ENCODE peak calls at places on chromosome 5, in four cellular contexts. G is neural crest cell, N is HFFc6, M is SK-N-SH. H is an unnamed sample.

GRCh38 chr5:17805426-17805825 is 171.2 kb downstream of the TAF11L14 start:
- DNase-seq in N (no peak), G (no peak), M (no peak), H (no peak)

GRCh38 chr5:67094476-67095300 is 101.9 kb downstream of the CD180 start:
- DNase-seq in G (no peak), M (no peak), N (peak; percentile 53), H (peak; percentile 20)

GRCh38 chr5:168472329-168472728 is 13.9 kb upstream of the RARS1 start:
- DNase-seq in G (no peak), M (no peak), N (peak; percentile 91), H (peak; percentile 86)

GRCh38 chr5:87109749-87110148 is 157.9 kb upstream of the RASA1 start:
- DNase-seq in N (no peak), G (no peak), M (no peak), H (no peak)

GRCh38 chr5:25393321-25393720 is 748.5 kb upstream of the CDH10 start:
- DNase-seq in G (no peak), N (no peak), M (no peak), H (no peak)

GRCh38 chr5:56123531-56124243 is 109.4 kb downstream of the ANKRD55 start:
- DNase-seq in N (peak; percentile 97), G (peak; percentile 12), M (no peak), H (peak; percentile 98)

GRCh38 chr5:103000089-103000488 is 119.8 kb downstream of the GIN1 start:
- DNase-seq in G (no peak), N (no peak), M (no peak), H (no peak)

GRCh38 chr5:57191986-57192385 is 18.1 kb downstream of the GPBP1 start:
- DNase-seq in N (no peak), M (no peak), G (no peak), H (no peak)

GRCh38 chr5:134138416-134139376 is 24.2 kb downstream of the TCF7 start:
- DNase-seq in M (no peak), G (no peak), N (peak; percentile 81), H (no peak)

GRCh38 chr5:42620579-42621216 is 135.9 kb upstream of the CCDC152 start:
- DNase-seq in G (no peak), M (no peak), N (no peak), H (no peak)

GRCh38 chr5:13505326-13505725 is 439.2 kb downstream of the DNAH5 start:
- DNase-seq in M (no peak), N (no peak), G (no peak), H (no peak)

DNA sequence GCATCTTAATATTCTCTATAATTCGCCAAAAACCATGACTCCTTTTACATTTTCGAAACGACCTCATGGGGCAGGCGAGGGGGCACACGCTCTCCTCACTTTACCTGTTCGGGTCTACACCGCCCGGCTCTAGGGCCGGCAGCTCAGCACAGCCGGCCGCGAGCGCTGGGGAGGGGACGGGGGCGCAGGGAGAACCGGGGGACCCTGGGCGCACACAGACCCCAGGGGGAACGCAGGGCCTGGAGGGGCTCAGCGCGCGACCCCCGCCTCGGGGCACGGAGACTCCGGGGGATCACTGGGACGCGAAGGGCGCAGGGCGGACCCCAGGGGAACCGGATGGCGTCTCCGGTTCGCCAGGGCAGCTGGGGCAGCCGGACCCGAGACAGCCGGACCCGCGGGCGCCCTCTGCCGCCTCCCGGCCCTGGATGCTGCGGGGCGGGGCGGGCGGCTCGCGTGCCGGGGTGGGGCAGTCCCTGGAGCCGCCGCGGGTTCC is at the start of gene AHRR:
- DNase-seq in N (peak; percentile 59), G (peak; percentile 56), M (peak; percentile 95), H (no peak)
- TF ChIP-seq CTCF in N (peak; percentile 74), G (peak; percentile 63), M (peak; percentile 45), H (peak; percentile 49)

GRCh38 chr5:35202319-35203111 is 27.8 kb downstream of the PRLR start:
- DNase-seq in N (peak; percentile 63), G (peak; percentile 35), M (peak; percentile 51), H (no peak)
- TF ChIP-seq CTCF in N (peak; percentile 80), G (peak; percentile 56), M (peak; percentile 71), H (peak; percentile 57)

DNA sequence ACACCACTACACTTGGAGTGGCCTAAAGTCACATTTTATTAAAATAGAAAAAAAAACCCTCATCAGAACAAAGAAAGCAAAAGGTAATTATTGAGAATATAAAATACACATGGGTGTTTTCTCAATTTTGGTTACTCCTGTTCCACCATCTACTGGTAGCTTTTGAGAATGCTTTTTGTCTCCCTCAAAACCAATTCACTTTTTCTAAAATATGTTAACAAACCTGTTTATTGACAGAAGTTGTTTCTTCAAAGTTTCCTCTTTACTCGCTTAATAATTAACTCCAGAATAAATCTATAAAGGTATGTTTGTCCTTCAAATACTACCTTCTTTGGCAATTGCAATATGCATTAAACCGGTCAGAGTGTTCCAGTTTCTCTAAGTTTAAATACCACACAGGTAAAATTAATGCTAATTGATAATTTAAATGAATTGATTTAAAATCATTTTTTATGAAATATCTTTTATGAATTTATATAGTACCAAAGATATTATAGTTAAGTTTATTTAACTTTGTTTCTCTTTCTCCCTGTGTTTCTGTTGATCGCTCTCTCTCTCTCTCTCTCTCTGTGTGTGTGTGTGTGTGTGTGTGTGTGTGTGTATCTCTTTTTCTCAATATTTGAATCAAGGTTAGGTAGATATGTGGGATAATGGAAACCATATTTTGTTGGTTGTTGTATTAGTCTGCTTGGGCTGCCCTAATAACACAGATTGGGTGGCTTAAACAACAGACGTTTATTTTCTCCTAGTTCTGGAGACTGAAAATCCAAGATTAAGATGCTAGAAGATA is 487.4 kb downstream of the PRDM9 start:
- DNase-seq in M (no peak), N (no peak), G (no peak), H (no peak)
- TF ChIP-seq CTCF in M (peak; percentile 39), N (peak; percentile 7), G (peak; percentile 62), H (no peak)

GRCh38 chr5:77864997-77865396 is 88.9 kb upstream of the TBCA start:
- DNase-seq in M (no peak), G (no peak), N (no peak), H (no peak)

GRCh38 chr5:77867194-77867691 is 91.1 kb upstream of the TBCA start:
- DNase-seq in G (no peak), M (peak; percentile 29), N (peak; percentile 12), H (no peak)

GRCh38 chr5:77866198-77866597 is 90.1 kb upstream of the TBCA start:
- DNase-seq in G (no peak), N (no peak), M (peak; percentile 22), H (no peak)

GRCh38 chr5:77869115-77869798 is 93.1 kb upstream of the TBCA start:
- DNase-seq in G (no peak), M (no peak), N (no peak), H (no peak)

DNA sequence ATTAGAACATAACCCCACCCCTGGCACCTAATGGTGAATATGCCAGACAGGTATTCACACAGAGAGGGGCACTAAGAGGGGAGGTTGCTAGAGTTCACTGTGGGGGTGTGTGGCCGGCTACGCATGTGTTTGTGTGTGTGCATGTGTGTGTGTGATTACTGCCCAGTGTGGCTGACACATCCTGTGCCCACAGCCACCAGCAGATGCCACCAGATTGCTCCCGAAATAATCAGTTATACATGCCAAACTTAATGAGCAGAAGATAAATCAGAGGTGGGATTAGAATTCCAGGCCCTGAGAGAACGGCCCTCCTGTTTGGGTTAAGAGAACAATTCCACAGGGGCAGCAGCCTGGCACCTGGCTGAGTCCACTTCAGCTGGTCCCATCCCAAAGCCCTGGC is 91.8 kb upstream of the TBCA start:
- DNase-seq in N (no peak), G (no peak), M (peak; percentile 19), H (no peak)
- TF ChIP-seq CTCF in N (no peak), G (no peak), M (no peak), H (no peak)

GRCh38 chr5:122774861-122775712 is at the start of gene SNX2:
- DNase-seq in G (peak; percentile 88), M (peak; percentile 96), N (peak; percentile 71), H (peak; percentile 46)
- TF ChIP-seq CTCF in G (peak; percentile 52), M (peak; percentile 23), N (peak; percentile 53), H (peak; percentile 14)

GRCh38 chr5:175059687-175060194 is 335.4 kb downstream of the MSX2 start:
- DNase-seq in G (peak; percentile 63), M (peak; percentile 67), N (no peak), H (peak; percentile 13)
- TF ChIP-seq CTCF in G (peak; percentile 51), M (peak; percentile 40), N (peak; percentile 15), H (no peak)

GRCh38 chr5:141669519-141669918 is 12.5 kb downstream of the ARAP3 start:
- DNase-seq in M (no peak), G (no peak), N (no peak), H (no peak)
- TF ChIP-seq CTCF in M (no peak), G (no peak), N (peak; percentile 39), H (no peak)

GRCh38 chr5:150394912-150395689 is 17.6 kb downstream of the CD74 start:
- DNase-seq in N (no peak), G (no peak), M (no peak), H (no peak)
- TF ChIP-seq CTCF in N (no peak), G (no peak), M (no peak), H (no peak)

H was measured in AG04450.